ENCODE peak calls at places on chromosomes 7 and 10, in ten cellular contexts. Z is neural progenitor cell, X is uterus, S is Peyer's patch, L is AG04450, R is psoas muscle, W is sigmoid colon, J is lower lobe of right lung, N is fibroblast of lung, O is WERI-Rb-1. K is an unnamed sample. For H3K9me3, the result is how much of the 10 kb centered on the place peaks cover.

GRCh38 chr10:89351402-89352038 is 23.7 kb downstream of the IFIT3 start:
- DNase-seq in J (no peak), X (no peak), S (no peak), R (no peak), Z (no peak), O (no peak), W (no peak), L (no peak), N (peak), K (no peak)

GRCh38 chr7:25720427-25720826 is 431.6 kb upstream of the NFE2L3 start:
- DNase-seq in L (no peak), S (no peak), X (no peak), J (no peak), Z (peak), N (peak), W (no peak), R (no peak), O (peak), K (no peak)

GRCh38 chr7:4797858-4798705 is 22.7 kb downstream of the AP5Z1 start:
- DNase-seq in W (no peak), Z (peak), O (peak), R (peak), N (peak), J (peak), S (peak), L (no peak), X (no peak), K (peak)

GRCh38 chr7:100629117-100629711 is 12.1 kb downstream of the TFR2 start:
- DNase-seq in Z (peak), J (no peak), N (no peak), X (no peak), L (no peak), W (no peak), O (peak), R (no peak), S (no peak), K (no peak)

GRCh38 chr10:78319841-78320240 is 286.2 kb downstream of the RPS24 start:
- DNase-seq in Z (no peak), J (no peak), S (no peak), L (no peak), O (no peak), N (no peak), W (no peak), R (no peak), X (no peak), K (no peak)

GRCh38 chr7:117202511-117202910 is 120.3 kb downstream of the WNT2 start:
- DNase-seq in O (no peak), W (no peak), J (no peak), Z (no peak), L (no peak), X (no peak), R (no peak), N (peak), S (no peak), K (no peak)

GRCh38 chr10:111323567-111323966 is 246.7 kb downstream of the ADRA2A start:
- DNase-seq in W (no peak), L (no peak), N (no peak), S (no peak), X (no peak), Z (peak), R (no peak), O (no peak), J (no peak), K (no peak)

GRCh38 chr10:43688348-43688892 is 39.7 kb upstream of the ZNF32 start:
- DNase-seq in R (no peak), W (no peak), X (no peak), O (no peak), Z (no peak), S (no peak), J (no peak), N (no peak), L (no peak), K (no peak)

GRCh38 chr7:129144834-129145668 is 544 bp downstream of the TSPAN33 start:
- DNase-seq in W (no peak), O (no peak), N (no peak), X (no peak), Z (no peak), S (no peak), L (no peak), R (no peak), J (no peak), K (no peak)
- TF ChIP-seq CTCF in W (no peak), O (peak), N (peak), X (no peak), Z (peak), S (no peak), L (peak), R (no peak), J (no peak), K (no peak)

GRCh38 chr10:116263870-116264269 is 9.1 kb downstream of the GFRA1 start:
- DNase-seq in S (no peak), O (no peak), J (no peak), X (no peak), N (no peak), L (no peak), R (no peak), W (no peak), Z (no peak), K (no peak)

GRCh38 chr10:116269612-116270011 is 3.4 kb downstream of the GFRA1 start:
- DNase-seq in X (peak), W (no peak), Z (no peak), J (no peak), N (no peak), O (no peak), S (no peak), L (no peak), R (peak), K (no peak)

GRCh38 chr10:116264296-116264695 is 8.7 kb downstream of the GFRA1 start:
- DNase-seq in N (no peak), J (no peak), O (no peak), L (no peak), W (no peak), S (no peak), R (no peak), Z (no peak), X (no peak), K (no peak)

GRCh38 chr10:116268976-116269375 is 4.0 kb downstream of the GFRA1 start:
- DNase-seq in L (no peak), O (no peak), N (no peak), J (no peak), S (no peak), X (no peak), Z (no peak), R (no peak), W (no peak), K (no peak)

DNA sequence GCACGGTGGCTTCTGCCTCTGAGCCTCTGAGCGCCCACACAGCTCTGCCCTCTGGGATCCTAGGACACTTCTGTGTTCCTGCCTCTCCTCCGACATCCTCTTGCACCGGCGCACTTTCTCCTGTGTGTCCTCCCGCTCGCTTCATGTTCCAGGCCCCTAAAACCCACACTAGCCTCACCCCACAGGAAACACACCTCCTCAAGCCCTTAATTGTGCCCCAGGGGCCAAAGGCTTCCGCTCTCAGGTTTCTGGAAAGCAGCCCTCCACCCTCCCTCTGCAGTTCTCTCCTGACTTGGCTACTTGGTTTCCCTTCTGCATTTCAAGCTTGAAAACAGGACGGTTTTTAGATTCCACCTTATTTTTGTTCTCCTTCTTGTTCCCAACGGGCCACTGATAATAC is 7.3 kb downstream of the GFRA1 start:
- DNase-seq in N (no peak), X (no peak), W (no peak), Z (no peak), L (no peak), O (no peak), J (no peak), S (no peak), R (no peak), K (no peak)
- H3K4me3 ChIP-seq in N (no peak), X (no peak), W (no peak), Z (no peak), L (no peak), O (no peak), J (no peak), S (no peak), R (no peak), K (no peak)

GRCh38 chr7:157560258-157560654 is 223.5 kb downstream of the DNAJB6 start:
- DNase-seq in W (peak), Z (no peak), O (no peak), S (no peak), J (peak), R (no peak), L (no peak), N (no peak), X (no peak), K (no peak)
- H3K9me3 ChIP-seq in W (under half), Z (under half), O (under half), S (under half), J (under half), R (under half), L (half or more), N (under half), X (under half), K (under half)

DNA sequence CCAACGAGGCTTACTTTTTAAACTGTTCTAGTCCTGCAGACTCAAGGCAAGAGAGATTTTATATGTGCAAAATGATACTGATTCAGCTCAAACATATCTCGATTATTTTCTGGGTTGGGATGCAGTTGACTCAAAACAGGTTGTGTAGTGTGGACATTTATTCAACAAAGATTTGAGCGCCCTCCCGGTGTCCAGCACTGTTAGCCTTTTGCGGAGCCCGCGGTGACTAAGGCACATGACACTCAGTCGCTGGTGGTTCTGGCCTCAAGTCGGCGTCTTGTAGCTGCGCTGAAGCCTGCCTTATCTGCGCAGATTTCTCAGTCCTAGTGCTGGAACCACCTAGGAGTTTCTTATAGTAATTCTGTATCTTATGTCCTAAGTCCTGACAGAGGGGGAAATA is 938 bp upstream of the CADPS2 start:
- DNase-seq in L (no peak), W (peak), O (peak), J (peak), Z (peak), R (peak), X (peak), N (peak), S (peak), K (peak)
- TF ChIP-seq CTCF in L (no peak), W (no peak), O (peak), J (peak), Z (peak), R (no peak), X (peak), N (peak), S (no peak), K (no peak)

GRCh38 chr10:11208243-11208642 is 190.6 kb downstream of the CELF2 start:
- DNase-seq in N (no peak), L (no peak), W (no peak), X (no peak), R (no peak), J (no peak), O (no peak), S (no peak), Z (no peak), K (no peak)

GRCh38 chr10:11210211-11210922 is 192.7 kb downstream of the CELF2 start:
- DNase-seq in L (no peak), S (no peak), N (no peak), X (no peak), R (no peak), W (no peak), O (no peak), Z (no peak), J (no peak), K (peak)

GRCh38 chr10:11207276-11207809 is 189.7 kb downstream of the CELF2 start:
- DNase-seq in R (no peak), O (no peak), X (no peak), S (no peak), W (no peak), N (no peak), Z (no peak), J (no peak), L (no peak), K (no peak)

GRCh38 chr10:11208908-11209809 is 191.5 kb downstream of the CELF2 start:
- DNase-seq in S (no peak), X (no peak), N (no peak), O (no peak), R (no peak), Z (no peak), J (no peak), L (no peak), W (no peak), K (no peak)

GRCh38 chr10:11209810-11210141 is 192.1 kb downstream of the CELF2 start:
- DNase-seq in S (no peak), X (no peak), R (no peak), J (no peak), Z (no peak), W (no peak), O (no peak), N (no peak), L (no peak), K (no peak)
- H3K4me3 ChIP-seq in S (no peak), X (no peak), R (no peak), J (no peak), Z (no peak), W (no peak), O (no peak), N (no peak), L (no peak), K (no peak)

GRCh38 chr7:73715648-73716317 is 3.7 kb downstream of the STX1A start:
- DNase-seq in Z (no peak), R (no peak), O (peak), W (no peak), X (no peak), L (peak), S (no peak), N (peak), J (no peak), K (no peak)

GRCh38 chr7:73718438-73718881 is 1.0 kb downstream of the STX1A start:
- DNase-seq in R (no peak), L (no peak), S (no peak), J (no peak), W (no peak), N (no peak), O (peak), X (no peak), Z (no peak), K (no peak)

GRCh38 chr7:73717991-73718405 is 1.5 kb downstream of the STX1A start:
- DNase-seq in S (no peak), O (no peak), W (no peak), X (no peak), N (peak), J (no peak), R (no peak), Z (no peak), L (no peak), K (no peak)

GRCh38 chr7:73716318-73716890 is 3.1 kb downstream of the STX1A start:
- DNase-seq in O (no peak), J (no peak), S (no peak), L (no peak), R (no peak), X (no peak), Z (no peak), N (no peak), W (no peak), K (no peak)

DNA sequence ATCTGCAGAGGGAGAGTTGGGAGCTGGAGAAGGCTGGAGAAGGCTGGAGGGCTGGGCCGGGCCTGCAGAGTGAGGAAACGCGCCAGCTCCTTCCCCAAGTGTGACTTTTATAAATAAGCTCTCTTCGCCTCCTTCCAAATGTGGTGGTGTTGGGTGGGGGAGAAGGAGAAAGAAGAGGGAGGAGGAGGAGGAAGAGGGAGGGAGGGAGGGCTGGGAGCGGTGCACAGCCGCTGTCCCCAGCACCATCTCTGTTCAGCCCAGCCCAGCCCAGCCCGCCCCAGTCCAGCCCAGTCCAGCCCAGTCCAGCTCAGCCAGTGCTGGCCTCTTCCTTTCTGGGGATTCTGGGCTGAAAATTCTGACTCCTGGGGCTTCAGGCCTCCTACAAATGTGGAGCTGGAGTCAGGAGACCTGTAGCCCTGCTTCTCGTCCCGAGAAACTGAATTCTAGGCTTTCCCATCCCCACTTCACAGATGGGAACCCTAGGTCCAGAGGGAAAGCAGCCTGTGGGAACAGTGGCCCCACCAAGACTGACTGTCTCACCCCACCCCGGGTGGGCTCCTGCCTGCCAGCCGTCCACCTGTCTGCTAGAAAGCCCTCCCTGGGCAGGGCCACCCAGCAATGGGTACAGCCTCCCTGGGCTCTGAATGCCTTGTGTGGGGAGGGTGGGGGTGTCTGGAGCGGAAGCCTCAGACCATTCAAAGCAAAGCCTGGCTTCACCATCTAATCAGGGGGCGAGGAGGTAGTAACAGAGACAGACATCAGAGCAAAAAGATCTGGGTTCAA is 2.3 kb downstream of the STX1A start:
- DNase-seq in S (no peak), X (no peak), R (no peak), Z (no peak), W (peak), O (no peak), L (no peak), N (peak), J (no peak), K (no peak)
- H3K9me3 ChIP-seq in S (under half), X (under half), R (under half), Z (under half), W (under half), O (under half), L (under half), N (under half), J (under half), K (under half)

DNA sequence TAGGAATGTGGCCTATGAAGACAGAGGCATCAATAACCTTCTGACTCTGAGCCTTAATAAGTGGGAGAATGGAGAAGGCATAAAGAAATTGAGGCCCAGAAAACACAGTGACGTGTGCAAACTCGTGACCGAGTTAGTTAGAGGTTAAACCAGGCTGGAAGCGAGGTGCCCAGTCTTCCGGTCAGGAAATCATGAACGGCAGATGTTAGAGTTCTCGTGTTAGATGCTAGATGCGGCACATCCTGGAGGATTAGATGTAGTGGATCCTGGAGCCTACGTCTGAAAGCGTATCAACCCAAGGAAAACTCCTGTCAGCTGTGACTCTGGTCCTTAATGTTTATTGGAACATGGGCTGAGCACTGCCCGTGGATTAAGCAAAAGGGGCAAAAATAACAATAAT is 275.9 kb downstream of the TCF7L2 start:
- DNase-seq in S (no peak), Z (no peak), O (no peak), R (no peak), W (no peak), N (no peak), J (no peak), L (no peak), X (no peak), K (no peak)
- TF ChIP-seq CTCF in S (no peak), Z (no peak), O (no peak), R (no peak), W (no peak), N (no peak), J (no peak), L (no peak), X (no peak), K (no peak)

DNA sequence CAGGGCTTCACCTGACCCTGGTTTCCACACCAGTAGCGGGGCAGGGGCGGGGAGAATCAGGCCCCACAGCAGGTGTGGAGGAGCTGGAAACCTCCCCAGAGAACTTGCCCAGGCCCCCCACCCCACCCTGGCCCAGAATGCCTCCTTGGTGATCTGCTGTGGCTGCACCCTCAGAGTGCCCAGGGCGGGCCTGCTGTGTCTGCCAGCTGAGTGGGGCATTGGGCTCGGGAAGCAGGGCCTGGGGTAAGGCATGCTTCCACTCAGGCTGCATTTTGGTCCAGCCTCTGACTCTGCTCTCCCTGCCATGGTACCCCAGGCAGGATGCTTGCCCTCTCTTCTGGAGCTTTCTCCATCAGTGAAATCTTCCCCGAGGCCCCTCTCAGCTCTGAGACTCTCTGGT is 1.1 kb upstream of the CRHR2 start:
- DNase-seq in S (no peak), Z (no peak), L (no peak), N (no peak), J (no peak), W (no peak), R (no peak), X (no peak), O (no peak), K (no peak)
- H3K4me3 ChIP-seq in S (no peak), Z (no peak), L (no peak), N (no peak), J (no peak), W (no peak), R (peak), X (no peak), O (no peak), K (no peak)